ENCODE peak calls at places on chromosomes 5 and 9, in four cellular contexts. F is NAMALWA, J is choroid plexus epithelial cell, Y is Kasumi-1. X is an unnamed sample.

GRCh38 chr5:38258319-38259061 is at the start of gene EGFLAM:
- DNase-seq in J (no peak), Y (peak), F (no peak), X (no peak)

GRCh38 chr9:87382902-87383301 is 114.8 kb upstream of the DAPK1 start:
- DNase-seq in F (no peak), Y (no peak), J (peak), X (no peak)

GRCh38 chr9:108776920-108777650 is 78.7 kb downstream of the ACTL7B start:
- DNase-seq in Y (peak), F (no peak), J (peak), X (no peak)

GRCh38 chr9:127531676-127532075 is 80.4 kb downstream of the LRSAM1 start:
- DNase-seq in Y (no peak), J (no peak), F (no peak), X (no peak)

GRCh38 chr5:138352722-138353549 is 451 bp downstream of the KDM3B start:
- DNase-seq in F (peak), Y (peak), J (peak), X (peak)

GRCh38 chr5:141945511-141946024 is 12.4 kb downstream of the PCDH12 start:
- DNase-seq in F (no peak), Y (no peak), J (peak), X (no peak)

GRCh38 chr5:127280494-127281220 is 9.9 kb upstream of the MEGF10 start:
- DNase-seq in F (no peak), Y (no peak), J (peak), X (no peak)

GRCh38 chr9:5455181-5455580 is 4.8 kb downstream of the CD274 start:
- DNase-seq in F (no peak), Y (no peak), J (peak), X (no peak)

X was measured in KBM-7.